ENCODE peak calls at places on chromosome 5, in eight cellular contexts. One of them, this sample, is unnamed.

GRCh38 chr5:158384535-158385421 is 525.8 kb upstream of the CLINT1 start:
- DNase-seq in amniotic stem cell: peak
- DNase-seq in ACHN: peak
- DNase-seq in OCI-LY7: no peak
- DNase-seq in NCI-H2081 treated with DMSO at 0.1 percent for 48 hours: no peak
- DNase-seq in psoas muscle: peak
- DNase-seq in HEK293T: no peak
- DNase-seq in M059J: peak
- DNase-seq in this sample: peak

GRCh38 chr5:64569880-64570279 is 64.1 kb downstream of the RGS7BP start:
- DNase-seq in NCI-H2081 treated with DMSO at 0.1 percent for 48 hours: peak
- DNase-seq in OCI-LY7: no peak
- DNase-seq in amniotic stem cell: no peak
- DNase-seq in HEK293T: no peak
- DNase-seq in psoas muscle: no peak
- DNase-seq in ACHN: no peak
- DNase-seq in M059J: no peak
- DNase-seq in this sample: no peak

GRCh38 chr5:80165430-80165829 is 90.4 kb downstream of the SERINC5 start:
- DNase-seq in HEK293T: no peak
- DNase-seq in M059J: no peak
- DNase-seq in OCI-LY7: no peak
- DNase-seq in psoas muscle: no peak
- DNase-seq in ACHN: no peak
- DNase-seq in amniotic stem cell: no peak
- DNase-seq in NCI-H2081 treated with DMSO at 0.1 percent for 48 hours: no peak
- DNase-seq in this sample: no peak

GRCh38 chr5:150140830-150141229 is 14.8 kb downstream of the PDGFRB start:
- DNase-seq in amniotic stem cell: no peak
- DNase-seq in OCI-LY7: no peak
- DNase-seq in psoas muscle: no peak
- DNase-seq in NCI-H2081 treated with DMSO at 0.1 percent for 48 hours: no peak
- DNase-seq in HEK293T: no peak
- DNase-seq in ACHN: no peak
- DNase-seq in M059J: peak
- DNase-seq in this sample: no peak

GRCh38 chr5:134552301-134552700 is 26.8 kb downstream of the JADE2 start:
- DNase-seq in psoas muscle: peak
- DNase-seq in amniotic stem cell: peak
- DNase-seq in M059J: peak
- DNase-seq in ACHN: peak
- DNase-seq in NCI-H2081 treated with DMSO at 0.1 percent for 48 hours: no peak
- DNase-seq in HEK293T: no peak
- DNase-seq in OCI-LY7: no peak
- DNase-seq in this sample: peak

GRCh38 chr5:82422751-82423181 is 144.6 kb upstream of the RPS23 start:
- DNase-seq in HEK293T: no peak
- DNase-seq in NCI-H2081 treated with DMSO at 0.1 percent for 48 hours: no peak
- DNase-seq in M059J: no peak
- DNase-seq in OCI-LY7: no peak
- DNase-seq in amniotic stem cell: no peak
- DNase-seq in ACHN: no peak
- DNase-seq in psoas muscle: peak
- DNase-seq in this sample: peak

GRCh38 chr5:122182491-122182921 is 53.2 kb downstream of the ZNF474 start:
- DNase-seq in OCI-LY7: no peak
- DNase-seq in psoas muscle: peak
- DNase-seq in M059J: peak
- DNase-seq in HEK293T: no peak
- DNase-seq in amniotic stem cell: peak
- DNase-seq in NCI-H2081 treated with DMSO at 0.1 percent for 48 hours: no peak
- DNase-seq in ACHN: peak
- DNase-seq in this sample: peak

GRCh38 chr5:122967625-122968024 is 68.9 kb downstream of the PPIC start:
- DNase-seq in amniotic stem cell: no peak
- DNase-seq in M059J: no peak
- DNase-seq in psoas muscle: no peak
- DNase-seq in HEK293T: no peak
- DNase-seq in ACHN: peak
- DNase-seq in NCI-H2081 treated with DMSO at 0.1 percent for 48 hours: no peak
- DNase-seq in OCI-LY7: no peak
- DNase-seq in this sample: no peak

This sample was measured in MCF 10A.